ENCODE peak calls at places on chromosome 17, in nine cellular contexts. T is fibroblast of the aortic adventitia, Z is H9, F is heart right ventricle, U is dorsolateral prefrontal cortex, W is colonic mucosa, G is ovary, J is D721Med, E is AG09309. D is an unnamed sample.

GRCh38 chr17:80045703-80046102 is 9.3 kb downstream of the CCDC40 start:
- DNase-seq in T (no peak), Z (no peak), F (no peak), U (no peak), W (no peak), G (no peak), J (no peak), E (no peak), D (no peak)

GRCh38 chr17:45229681-45230409 is 8.2 kb downstream of the FMNL1 start:
- DNase-seq in T (no peak), Z (no peak), F (no peak), U (no peak), W (no peak), G (no peak), J (no peak), E (no peak), D (peak)

GRCh38 chr17:48960834-48961515 is 7.4 kb downstream of the GIP start:
- DNase-seq in T (no peak), Z (peak), F (no peak), U (no peak), W (no peak), G (no peak), J (no peak), E (no peak), D (no peak)

GRCh38 chr17:9883451-9883850 is 21.6 kb downstream of the RCVRN start:
- DNase-seq in T (no peak), Z (no peak), F (no peak), U (no peak), W (no peak), G (no peak), J (no peak), E (no peak), D (no peak)

GRCh38 chr17:79630821-79631639 is 20.2 kb upstream of the RBFOX3 start:
- DNase-seq in T (no peak), Z (peak), F (peak), U (peak), W (no peak), G (peak), J (no peak), E (no peak), D (peak)

GRCh38 chr17:30095507-30096244 is 20.9 kb upstream of the NSRP1 start:
- DNase-seq in T (peak), Z (peak), F (no peak), U (no peak), W (no peak), G (no peak), J (no peak), E (peak), D (no peak)

GRCh38 chr17:9684955-9685621 is 39.8 kb downstream of the USP43 start:
- DNase-seq in T (no peak), Z (no peak), F (no peak), U (no peak), W (no peak), G (no peak), J (no peak), E (no peak), D (no peak)

GRCh38 chr17:78409191-78409621 is 30.8 kb downstream of the PGS1 start:
- DNase-seq in T (no peak), Z (no peak), F (no peak), U (no peak), W (peak), G (no peak), J (peak), E (no peak), D (no peak)

GRCh38 chr17:12789075-12789975 is at the start of gene ARHGAP44:
- DNase-seq in T (peak), Z (peak), F (peak), U (peak), W (peak), G (peak), J (peak), E (no peak), D (no peak)

GRCh38 chr17:62797959-62798358 is 10.2 kb downstream of the MARCHF10 start:
- DNase-seq in T (no peak), Z (no peak), F (no peak), U (no peak), W (no peak), G (no peak), J (no peak), E (no peak), D (no peak)

DNA sequence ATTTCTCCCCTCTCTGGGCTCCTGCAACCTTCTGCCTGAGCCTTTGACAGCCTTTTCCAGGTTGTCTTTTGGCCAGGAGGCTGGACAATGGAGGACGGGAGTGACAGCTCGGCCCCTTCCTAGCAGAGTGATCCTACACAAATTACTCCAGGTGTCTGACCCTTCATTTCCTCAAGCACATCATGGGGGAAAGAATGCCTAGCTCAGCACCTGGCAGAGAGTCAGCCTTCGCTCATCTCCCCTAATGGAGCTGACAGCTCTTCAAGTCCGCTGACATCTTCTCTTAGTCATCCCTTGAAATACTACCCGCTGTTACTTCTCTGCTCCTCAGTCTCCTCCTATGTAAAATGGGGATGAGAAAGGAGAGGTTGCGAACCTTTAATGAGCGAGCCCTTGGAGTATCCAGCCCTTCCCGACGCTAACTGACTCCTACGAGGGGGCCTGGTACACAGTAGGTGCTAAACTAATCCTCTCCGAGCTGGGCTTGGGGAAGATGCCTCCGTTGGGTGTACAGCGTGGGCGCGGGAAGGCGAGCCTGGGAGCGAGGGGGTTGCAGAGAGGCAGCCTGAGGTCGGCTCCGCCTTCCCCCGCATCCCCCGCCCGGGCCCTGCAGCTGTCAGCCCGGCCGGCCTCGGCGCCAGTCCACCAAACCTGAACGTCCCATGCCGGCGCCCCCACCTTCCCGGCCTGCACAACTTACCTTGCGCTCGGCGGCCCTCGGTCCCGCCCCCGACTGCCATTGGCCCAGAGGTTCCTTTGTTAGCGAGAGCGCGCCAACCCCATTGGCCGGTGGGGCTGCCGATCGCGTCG is 481 bp upstream of the MPRIP start:
- DNase-seq in T (peak), Z (peak), F (peak), U (peak), W (peak), G (peak), J (peak), E (peak), D (peak)
- TF ChIP-seq CTCF in T (no peak), Z (no peak), F (no peak), U (peak), W (no peak), G (no peak), J (no peak), E (no peak), D (no peak)

DNA sequence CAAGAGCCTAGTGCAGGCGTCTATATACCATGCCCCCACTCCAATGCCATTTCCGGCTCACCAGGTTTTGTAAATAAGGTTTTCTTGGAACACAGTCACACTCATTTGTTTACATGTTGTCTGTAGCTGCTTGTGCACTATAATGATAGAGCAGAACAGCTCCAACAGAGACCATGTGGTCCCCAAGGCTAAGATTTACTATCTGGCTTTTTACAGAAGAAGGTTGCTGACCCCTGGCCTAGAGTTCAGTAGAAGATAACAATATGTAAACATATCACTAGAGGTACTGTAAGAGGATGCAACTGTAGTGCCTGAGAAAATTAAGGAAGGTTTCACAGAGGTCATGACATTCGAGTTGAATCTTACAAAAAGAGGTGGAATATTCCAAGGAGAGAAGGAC is 66.3 kb downstream of the CACNG1 start:
- DNase-seq in T (no peak), Z (no peak), F (no peak), U (no peak), W (no peak), G (no peak), J (no peak), E (no peak), D (no peak)
- TF ChIP-seq CTCF in T (no peak), Z (no peak), F (no peak), U (no peak), W (no peak), G (no peak), J (no peak), E (no peak), D (no peak)

GRCh38 chr17:35256629-35257028 is 13.8 kb downstream of the SLFN5 start:
- DNase-seq in T (no peak), Z (no peak), F (no peak), U (no peak), W (no peak), G (no peak), J (no peak), E (no peak), D (no peak)
- TF ChIP-seq CTCF in T (no peak), Z (peak), F (no peak), U (no peak), W (no peak), G (no peak), J (no peak), E (no peak), D (no peak)

GRCh38 chr17:56751145-56751743 is 82.5 kb downstream of the C17orf67 start:
- DNase-seq in T (no peak), Z (peak), F (no peak), U (no peak), W (no peak), G (no peak), J (no peak), E (no peak), D (no peak)
- TF ChIP-seq CTCF in T (no peak), Z (peak), F (no peak), U (no peak), W (no peak), G (no peak), J (no peak), E (no peak), D (no peak)

GRCh38 chr17:27793168-27793905 is 7.0 kb downstream of the NOS2 start:
- DNase-seq in T (no peak), Z (peak), F (no peak), U (no peak), W (peak), G (peak), J (peak), E (no peak), D (no peak)

GRCh38 chr17:27798376-27798775 is 2.0 kb downstream of the NOS2 start:
- DNase-seq in T (no peak), Z (no peak), F (no peak), U (no peak), W (no peak), G (no peak), J (no peak), E (no peak), D (no peak)

GRCh38 chr17:27800522-27800921 is at the start of gene NOS2:
- DNase-seq in T (no peak), Z (no peak), F (no peak), U (no peak), W (peak), G (no peak), J (no peak), E (no peak), D (no peak)

GRCh38 chr17:27793906-27794380 is 6.4 kb downstream of the NOS2 start:
- DNase-seq in T (no peak), Z (no peak), F (no peak), U (no peak), W (no peak), G (no peak), J (no peak), E (no peak), D (no peak)

GRCh38 chr17:27797390-27798091 is 2.8 kb downstream of the NOS2 start:
- DNase-seq in T (no peak), Z (no peak), F (no peak), U (no peak), W (peak), G (no peak), J (no peak), E (no peak), D (no peak)
- TF ChIP-seq CTCF in T (no peak), Z (peak), F (no peak), U (no peak), W (no peak), G (no peak), J (peak), E (no peak), D (no peak)

GRCh38 chr17:34276826-34277225 is 6.8 kb downstream of the CCL7 start:
- DNase-seq in T (no peak), Z (no peak), F (no peak), U (no peak), W (no peak), G (no peak), J (no peak), E (no peak), D (no peak)
- TF ChIP-seq CTCF in T (no peak), Z (no peak), F (no peak), U (no peak), W (no peak), G (no peak), J (no peak), E (no peak), D (no peak)

D was measured in natural killer cell.